ENCODE peak calls at places on chromosomes 16 and 17, in four cellular contexts. I, F, T and H are unnamed samples.
A peak's percentile ranks its signal among the peaks of the same experiment; 100 is the strongest.

GRCh38 chr17:35578929-35579448 is 618 bp upstream of the PEX12 start:
- DNase-seq in I (no peak), F (no peak), T (no peak), H (no peak)

GRCh38 chr17:74330446-74330845 is 4.4 kb downstream of the KIF19 start:
- DNase-seq in I (no peak), F (no peak), T (no peak), H (no peak)

GRCh38 chr17:42908872-42909700 is 8.5 kb downstream of the G6PC1 start:
- DNase-seq in I (no peak), F (no peak), T (no peak), H (no peak)

GRCh38 chr17:81553616-81554181 is 1.5 kb upstream of the FAAP100 start:
- DNase-seq in I (no peak), F (no peak), T (peak; percentile 95), H (peak; percentile 92)

GRCh38 chr16:49281843-49282642 is 405 bp upstream of the CBLN1 start:
- DNase-seq in I (peak; percentile 88), F (peak; percentile 99), T (peak; percentile 71), H (peak; percentile 42)

GRCh38 chr17:44915321-44915726 is at the start of gene GFAP:
- DNase-seq in I (no peak), F (no peak), T (no peak), H (no peak)

GRCh38 chr17:70767102-70767701 is 597.9 kb downstream of the KCNJ2 start:
- DNase-seq in I (no peak), F (peak; percentile 53), T (peak; percentile 17), H (peak; percentile 9)

GRCh38 chr17:37107406-37108083 is 158.8 kb downstream of the AATF start:
- DNase-seq in I (peak; percentile 48), F (no peak), T (no peak), H (peak; percentile 76)

GRCh38 chr16:48596326-48596725 is 13.7 kb downstream of the N4BP1 start:
- DNase-seq in I (no peak), F (no peak), T (no peak), H (peak; percentile 71)

GRCh38 chr17:8124350-8125195 is 667 bp upstream of the HES7 start:
- DNase-seq in I (no peak), F (peak; percentile 46), T (peak; percentile 41), H (no peak)

GRCh38 chr16:11639925-11640899 is 28.0 kb upstream of the SNN start:
- DNase-seq in I (peak; percentile 93), F (peak; percentile 45), T (peak; percentile 65), H (peak; percentile 95)

GRCh38 chr16:74817851-74818250 is 43.2 kb upstream of the FA2H start:
- DNase-seq in I (no peak), F (peak; percentile 19), T (no peak), H (no peak)

GRCh38 chr17:37393352-37393751 is 13.3 kb downstream of the ACACA start:
- DNase-seq in I (no peak), F (no peak), T (no peak), H (no peak)